ENCODE peak calls at places on chromosomes 7 and 10, in four cellular contexts. M is endothelial cell of umbilical vein, P is K562, R is GM12878. G is an unnamed sample.

GRCh38 chr10:133613699-133614098 is 12.9 kb downstream of the FRG2B start:
- DNase-seq in M (no peak), P (no peak), R (no peak), G (no peak)

GRCh38 chr10:120542591-120542990 is 85.6 kb downstream of the PLPP4 start:
- DNase-seq in M (no peak), P (no peak), R (no peak), G (no peak)

GRCh38 chr7:45682358-45682735 is 108.2 kb downstream of the ADCY1 start:
- DNase-seq in M (no peak), P (no peak), R (no peak), G (no peak)

GRCh38 chr10:22022257-22023051 is 18.9 kb upstream of the DNAJC1 start:
- DNase-seq in M (no peak), P (peak), R (no peak), G (no peak)

GRCh38 chr7:14905764-14906163 is 3.2 kb upstream of the DGKB start:
- DNase-seq in M (peak), P (no peak), R (no peak), G (no peak)

GRCh38 chr10:24642921-24643678 is 80.6 kb downstream of the ARHGAP21 start:
- DNase-seq in M (peak), P (peak), R (peak), G (peak)

GRCh38 chr7:102080371-102081243 is 206.1 kb upstream of the SH2B2 start:
- DNase-seq in M (peak), P (peak), R (no peak), G (no peak)

GRCh38 chr10:72009430-72010081 is 45.4 kb downstream of the CHST3 start:
- DNase-seq in M (peak), P (no peak), R (no peak), G (no peak)

GRCh38 chr7:75639071-75639892 is 99.5 kb downstream of the HIP1 start:
- DNase-seq in M (peak), P (peak), R (no peak), G (no peak)

GRCh38 chr10:16996530-16996964 is 133.1 kb downstream of the CUBN start:
- DNase-seq in M (peak), P (peak), R (no peak), G (no peak)

GRCh38 chr7:88259656-88260380 is 40.0 kb upstream of the SRI start:
- DNase-seq in M (no peak), P (no peak), R (no peak), G (no peak)

DNA sequence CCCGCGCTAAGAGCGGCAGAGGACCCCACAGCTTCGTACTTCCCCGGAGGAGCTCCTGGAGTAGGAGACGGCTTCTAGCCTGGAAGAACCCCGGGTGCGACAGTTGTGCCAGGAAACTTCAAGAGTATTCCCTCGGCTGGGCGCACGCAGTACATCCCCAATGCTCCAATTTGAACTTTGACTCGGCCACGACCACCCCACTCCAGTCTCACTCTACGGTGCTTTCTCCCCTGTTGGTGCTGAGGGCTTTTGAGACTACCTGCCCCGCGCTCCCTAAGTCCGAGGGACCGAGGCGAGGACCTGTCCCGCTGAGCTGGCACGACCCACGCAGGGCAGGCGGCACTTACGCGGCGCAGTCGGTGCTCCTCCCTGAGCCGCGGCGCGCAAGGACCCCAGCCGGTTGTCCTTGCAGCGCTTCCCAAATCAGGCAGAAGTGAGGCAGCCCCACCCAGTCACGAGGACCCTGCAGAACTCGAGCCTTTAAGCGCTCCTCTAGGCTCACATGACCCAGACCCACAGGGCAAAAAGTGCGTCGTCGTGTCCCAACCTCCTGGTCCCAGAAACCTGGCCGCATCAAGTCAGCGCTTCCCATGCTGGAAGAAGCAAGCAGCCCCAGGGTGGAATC is at the start of gene CPVL:
- DNase-seq in M (no peak), P (no peak), R (no peak), G (peak)
- TF ChIP-seq POLR2A in M (no peak), P (no peak), R (peak), G (no peak)

GRCh38 chr7:85186083-85186520 is 754 bp downstream of the SEMA3D start:
- DNase-seq in M (peak), P (no peak), R (no peak), G (no peak)

GRCh38 chr7:85183296-85183695 is 3.6 kb downstream of the SEMA3D start:
- DNase-seq in M (no peak), P (no peak), R (no peak), G (no peak)

GRCh38 chr7:85184599-85185354 is 2.1 kb downstream of the SEMA3D start:
- DNase-seq in M (no peak), P (no peak), R (no peak), G (no peak)

GRCh38 chr7:85186521-85187241 is at the start of gene SEMA3D:
- DNase-seq in M (peak), P (no peak), R (no peak), G (peak)

GRCh38 chr7:85185355-85186082 is 1.3 kb downstream of the SEMA3D start:
- DNase-seq in M (peak), P (no peak), R (no peak), G (no peak)
- TF ChIP-seq EZH2 in M (no peak), P (no peak), R (no peak), G (no peak)

GRCh38 chr10:78415111-78415510 is 381.4 kb downstream of the RPS24 start:
- DNase-seq in M (no peak), P (no peak), R (no peak), G (no peak)

GRCh38 chr10:78417425-78418370 is 384.0 kb downstream of the RPS24 start:
- DNase-seq in M (no peak), P (no peak), R (no peak), G (no peak)

GRCh38 chr10:78414380-78414779 is 380.7 kb downstream of the RPS24 start:
- DNase-seq in M (no peak), P (no peak), R (no peak), G (no peak)

GRCh38 chr10:78413294-78414055 is 379.8 kb downstream of the RPS24 start:
- DNase-seq in M (no peak), P (no peak), R (no peak), G (no peak)

DNA sequence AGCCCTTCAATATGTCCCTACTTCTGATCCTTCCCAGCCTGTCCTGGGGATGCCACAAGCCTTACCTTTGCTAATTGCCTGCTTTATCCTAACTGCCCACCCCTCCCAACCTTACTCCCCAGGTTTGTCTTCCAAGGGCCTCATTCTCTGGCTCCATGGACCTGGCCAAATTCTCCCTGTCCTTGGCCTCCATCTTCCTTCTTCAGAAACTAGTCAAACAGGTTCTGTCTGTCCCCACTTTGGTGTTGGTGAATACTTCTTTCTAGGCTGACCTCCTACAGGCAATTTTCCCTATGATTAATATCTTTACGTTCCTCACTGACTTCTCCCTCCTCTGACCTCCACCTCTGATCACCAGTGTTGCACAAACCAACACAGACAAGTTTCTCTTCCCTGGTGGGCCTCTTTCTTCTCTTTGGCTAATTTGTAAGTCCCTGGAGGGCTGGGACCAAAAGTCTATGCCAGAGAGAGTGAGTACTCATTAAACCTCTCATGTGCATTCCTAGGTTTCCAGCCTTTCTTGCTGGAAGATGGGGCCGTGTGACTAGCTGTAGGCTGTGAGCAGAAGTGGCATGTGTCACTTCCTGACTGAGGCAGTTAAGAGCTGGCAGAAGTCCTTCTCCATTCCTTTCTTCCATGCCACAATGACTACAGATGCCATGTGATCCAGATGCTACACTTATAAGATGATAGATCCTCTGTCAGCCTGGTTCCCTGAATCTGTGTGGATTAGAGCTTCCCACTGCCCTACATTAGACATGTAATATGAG is 382.6 kb downstream of the RPS24 start:
- DNase-seq in M (peak), P (no peak), R (no peak), G (no peak)
- H2AFZ ChIP-seq in M (no peak), P (no peak), R (no peak), G (no peak)

DNA sequence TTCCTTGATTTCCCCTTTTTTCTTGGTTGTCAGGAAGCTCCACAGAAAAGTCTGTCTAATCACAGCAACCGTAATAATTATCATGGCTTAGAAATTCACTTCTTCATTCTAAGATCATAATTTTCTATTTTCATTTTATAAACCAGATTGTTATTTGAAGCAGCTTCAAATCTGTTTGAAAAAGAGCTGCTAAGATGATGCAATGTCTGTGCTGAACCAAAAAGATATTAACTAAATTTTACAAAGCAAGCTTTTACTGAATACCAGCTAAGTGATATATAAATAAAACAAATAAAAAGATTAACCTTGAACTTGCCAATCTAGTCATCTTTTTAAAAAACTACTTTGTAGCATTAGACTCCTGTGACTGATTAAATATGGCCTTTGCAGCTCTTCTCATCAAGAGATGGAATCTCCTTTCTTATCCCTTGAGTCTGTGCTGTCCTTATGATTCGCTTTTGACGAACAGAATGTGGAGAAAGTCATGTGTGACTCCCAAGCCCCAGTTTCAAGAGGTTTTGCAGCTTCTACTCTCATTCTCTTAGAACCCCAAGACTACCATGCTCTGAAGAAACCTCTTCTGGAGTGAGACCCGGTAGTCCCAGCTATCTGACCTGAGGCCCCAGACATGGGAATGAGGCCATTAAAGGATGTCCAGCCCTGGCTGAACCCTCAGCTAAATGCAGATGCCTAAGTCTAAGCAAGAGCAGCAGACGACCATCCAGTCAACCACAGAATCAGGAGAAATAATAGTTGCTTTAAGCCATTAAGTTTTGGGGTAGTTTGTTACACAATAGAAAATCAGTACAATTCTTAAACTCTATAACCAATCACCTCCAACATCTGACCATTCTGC is 14.4 kb downstream of the NAMPT start:
- DNase-seq in M (no peak), P (no peak), R (no peak), G (no peak)
- TF ChIP-seq POLR2A in M (no peak), P (no peak), R (no peak), G (no peak)

DNA sequence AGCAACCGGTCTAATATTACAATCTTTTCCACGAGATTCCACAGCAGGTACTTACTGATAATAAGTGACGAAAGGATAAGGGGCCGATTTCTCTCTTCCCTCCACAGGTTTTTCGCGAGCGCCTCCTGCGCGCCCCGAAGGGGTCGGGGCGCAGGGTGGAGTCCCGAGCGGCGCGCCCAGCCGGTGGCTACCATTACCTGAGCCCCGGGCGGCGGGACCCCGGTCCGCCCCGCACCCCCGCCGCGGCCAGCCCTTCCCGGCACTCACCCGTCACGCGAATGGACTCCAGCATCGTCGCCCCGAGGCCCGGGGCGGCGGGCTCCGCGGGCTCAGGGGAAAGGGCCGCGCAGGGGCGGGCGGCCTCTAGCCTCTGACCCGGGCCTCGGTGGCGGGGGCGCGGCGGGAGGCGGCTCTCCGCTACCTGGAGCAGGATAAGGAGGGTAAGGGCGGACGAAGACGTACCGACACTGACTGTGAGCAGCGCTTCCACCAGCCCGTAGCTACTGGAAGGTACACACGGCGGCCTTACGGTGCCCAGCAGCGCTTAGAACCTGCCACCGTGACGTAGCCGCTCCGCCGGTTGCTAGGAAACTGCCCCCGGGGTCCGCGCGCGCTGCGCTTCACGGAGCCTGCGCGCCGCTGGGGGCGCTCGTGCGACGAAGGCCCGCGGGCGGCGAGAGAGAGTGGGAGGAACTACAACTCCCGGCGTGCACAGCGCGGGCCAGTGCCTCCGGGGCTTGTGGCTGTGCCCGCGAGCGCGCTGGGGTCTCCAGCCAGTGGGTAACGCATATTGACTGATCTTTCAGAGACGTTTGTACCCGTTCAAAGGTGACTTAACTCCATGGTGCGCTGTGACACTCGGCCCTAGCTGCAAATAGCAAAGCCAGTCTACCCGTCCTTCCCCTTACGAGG is 22.8 kb upstream of the ANLN start:
- DNase-seq in M (peak), P (peak), R (peak), G (peak)
- TF ChIP-seq EZH2 in M (peak), P (no peak), R (no peak), G (no peak)

GRCh38 chr10:68208424-68209042 is 23.4 kb downstream of the ATOH7 start:
- DNase-seq in M (peak), P (no peak), R (peak), G (peak)
- H2AFZ ChIP-seq in M (peak), P (no peak), R (no peak), G (peak)

GRCh38 chr7:1564603-1565022 is 5.2 kb downstream of the PSMG3 start:
- DNase-seq in M (no peak), P (no peak), R (no peak), G (no peak)

GRCh38 chr7:1562611-1563051 is 6.6 kb upstream of the TMEM184A start:
- DNase-seq in M (no peak), P (no peak), R (no peak), G (no peak)

GRCh38 chr7:1562126-1562525 is 6.1 kb upstream of the TMEM184A start:
- DNase-seq in M (no peak), P (no peak), R (no peak), G (no peak)

GRCh38 chr7:1566687-1567081 is 3.1 kb downstream of the PSMG3 start:
- DNase-seq in M (no peak), P (no peak), R (no peak), G (no peak)

DNA sequence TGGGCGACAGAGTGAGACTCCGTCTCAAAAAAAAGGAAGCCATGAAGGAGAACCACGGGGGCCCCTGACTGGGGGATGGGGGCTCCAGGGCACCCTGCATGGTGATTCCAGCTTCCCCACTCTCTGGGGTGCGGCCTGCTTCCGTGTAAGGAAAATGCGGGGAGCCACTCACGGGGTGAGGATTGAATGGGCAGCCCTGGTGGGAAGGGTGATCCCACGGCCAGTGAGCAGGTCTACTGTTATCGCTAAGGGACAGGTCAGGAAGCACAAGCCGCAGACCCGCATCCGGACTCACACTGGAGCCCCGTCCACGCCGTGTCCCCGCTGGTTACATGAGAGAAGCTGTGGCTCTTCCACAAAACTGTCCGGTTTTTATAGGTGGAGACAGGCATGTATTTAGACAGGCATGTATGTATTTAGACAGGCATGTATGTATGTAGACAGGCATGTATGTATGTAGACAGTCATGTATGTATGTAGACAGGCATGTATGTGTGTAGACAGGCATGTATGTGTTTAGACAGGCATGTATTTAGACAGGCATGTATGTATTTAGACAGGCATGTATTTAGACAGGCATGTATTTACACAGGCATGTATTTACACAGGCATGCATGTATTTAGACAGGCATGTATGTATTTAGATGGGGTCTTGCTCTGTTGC is 5.8 kb downstream of the PSMG3 start:
- DNase-seq in M (no peak), P (no peak), R (no peak), G (no peak)
- TF ChIP-seq POLR2A in M (no peak), P (no peak), R (no peak), G (no peak)

GRCh38 chr10:123140164-123140982 is 4.6 kb downstream of the HMX3 start:
- DNase-seq in M (no peak), P (no peak), R (no peak), G (no peak)
- TF ChIP-seq EZH2 in M (peak), P (no peak), R (no peak), G (no peak)

DNA sequence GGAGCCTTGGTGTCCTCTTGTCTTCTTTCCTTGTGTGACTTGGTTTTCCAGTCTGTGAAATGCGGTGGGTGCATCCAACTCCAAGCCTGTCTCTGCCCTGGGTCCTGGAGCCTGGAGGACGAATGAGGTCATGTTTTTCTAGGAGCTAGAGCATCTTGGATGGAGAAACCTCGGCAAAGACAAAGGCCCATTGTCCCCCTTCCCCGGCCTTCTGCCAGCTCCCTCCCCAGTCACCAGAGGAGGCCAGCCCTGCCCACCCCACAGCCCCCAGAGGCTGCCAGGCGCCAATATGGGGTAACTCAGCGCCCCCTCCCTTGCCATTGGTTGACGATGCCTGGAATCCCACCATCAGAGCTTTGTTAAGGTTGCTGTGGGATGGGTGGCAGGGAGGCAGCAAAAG is 40.4 kb downstream of the KCTD7 start:
- DNase-seq in M (no peak), P (no peak), R (no peak), G (no peak)
- H2AFZ ChIP-seq in M (no peak), P (no peak), R (no peak), G (no peak)